ENCODE peak calls at places on chromosome 1, in ten cellular contexts. L is NCI-H2081; W is hepatic stellate cell; D is CD8-positive, alpha-beta memory T cell; J is naive thymus-derived CD8-positive, alpha-beta T cell; C is stimulated activated CD8-positive, alpha-beta memory T cell treated with anti-CD3 and anti-CD28 coated beads, Interleukin-15, amount 100 ng/mL, for 24 hours; Y is ureter; P is pulmonary artery endothelial cell; B is foreskin keratinocyte; H is Calu3. I is an unnamed sample.

GRCh38 chr1:11272544-11272841 is 505 bp upstream of the UBIAD1 start:
- DNase-seq in J (no peak), Y (no peak), D (no peak), P (no peak), H (no peak), L (no peak), C (no peak), B (peak), W (no peak), I (no peak)

GRCh38 chr1:39646232-39647081 is 7.0 kb upstream of the HEYL start:
- DNase-seq in D (no peak), Y (peak), H (no peak), W (peak), L (no peak), B (peak), J (no peak), P (no peak), C (no peak), I (peak)

GRCh38 chr1:53835491-53835890 is 2.6 kb downstream of the NDC1 start:
- DNase-seq in W (peak), B (no peak), H (no peak), P (no peak), D (no peak), Y (no peak), L (no peak), J (no peak), C (no peak), I (no peak)

GRCh38 chr1:113835686-113836290 is 23.5 kb upstream of the RSBN1 start:
- DNase-seq in L (peak), B (peak), W (peak), D (peak), Y (no peak), P (no peak), C (no peak), H (peak), J (no peak), I (no peak)

GRCh38 chr1:43292151-43292550 is 6.8 kb upstream of the C1orf210 start:
- DNase-seq in L (no peak), C (no peak), B (no peak), H (no peak), P (no peak), Y (no peak), W (no peak), D (no peak), J (no peak), I (no peak)

GRCh38 chr1:184472117-184472516 is 85.3 kb downstream of the C1orf21 start:
- DNase-seq in W (no peak), J (no peak), Y (no peak), L (no peak), B (no peak), D (no peak), P (no peak), H (no peak), C (no peak), I (no peak)

GRCh38 chr1:204854286-204854685 is 16.4 kb upstream of the NFASC start:
- DNase-seq in H (no peak), L (no peak), J (no peak), C (no peak), B (no peak), W (no peak), P (no peak), Y (no peak), D (no peak), I (no peak)

GRCh38 chr1:67557731-67558448 is 127.1 kb upstream of the GADD45A start:
- DNase-seq in W (no peak), H (no peak), J (no peak), B (no peak), L (no peak), Y (no peak), C (no peak), D (no peak), P (no peak), I (no peak)

GRCh38 chr1:74247881-74248528 is 12.8 kb downstream of the TNNI3K start:
- DNase-seq in D (no peak), P (no peak), J (no peak), H (no peak), C (no peak), B (no peak), W (no peak), Y (no peak), L (no peak), I (no peak)

GRCh38 chr1:3250624-3251023 is 181.6 kb downstream of the PRDM16 start:
- DNase-seq in L (no peak), W (no peak), J (no peak), H (no peak), Y (no peak), P (no peak), C (no peak), D (no peak), B (no peak), I (no peak)

GRCh38 chr1:50548243-50548642 is 125.0 kb upstream of the DMRTA2 start:
- DNase-seq in Y (no peak), B (no peak), W (no peak), D (no peak), L (no peak), P (no peak), C (no peak), J (no peak), H (no peak), I (no peak)

GRCh38 chr1:157948547-157949152 is 44.8 kb upstream of the KIRREL1 start:
- DNase-seq in W (no peak), D (no peak), P (no peak), C (no peak), H (peak), Y (no peak), J (no peak), L (no peak), B (peak), I (no peak)

I was measured in brain pericyte.